ENCODE peak calls at places on chromosomes 2 and 18, in eight cellular contexts. F is GM23248, A is MM.1S, B is GM23338, M is OCI-LY7, J is PC-3, P is hepatocyte, S is HCT116. E is an unnamed sample.
A peak's percentile ranks its signal among the peaks of the same experiment; 100 is the strongest.

GRCh38 chr2:9310390-9310789 is 103.8 kb downstream of the ASAP2 start:
- DNase-seq in F (peak; percentile 96), A (no peak), B (no peak), M (no peak), J (peak; percentile 81), P (peak; percentile 36), S (no peak), E (no peak)

GRCh38 chr2:42794271-42795046 is 2.1 kb upstream of the HAAO start:
- DNase-seq in F (no peak), A (no peak), B (peak; percentile 80), M (no peak), J (no peak), P (peak; percentile 64), S (no peak), E (peak; percentile 68)

GRCh38 chr2:142254057-142254456 is 123.2 kb upstream of the LRP1B start:
- DNase-seq in F (no peak), A (no peak), B (no peak), M (no peak), J (no peak), P (no peak), S (no peak), E (no peak)

GRCh38 chr2:191927991-191928390 is 81.1 kb upstream of the CAVIN2 start:
- DNase-seq in F (peak; percentile 28), A (no peak), B (no peak), M (no peak), J (no peak), P (no peak), S (no peak), E (no peak)

GRCh38 chr2:239817011-239817490 is 208.1 kb downstream of the NDUFA10 start:
- DNase-seq in F (no peak), A (no peak), B (no peak), M (no peak), J (no peak), P (no peak), S (no peak), E (no peak)

GRCh38 chr18:51150430-51150746 is 47.1 kb downstream of the MEX3C start:
- DNase-seq in F (no peak), A (no peak), B (no peak), M (no peak), J (no peak), P (no peak), S (no peak), E (no peak)

GRCh38 chr2:25400576-25401241 is 59.0 kb upstream of the DNMT3A start:
- DNase-seq in F (no peak), A (no peak), B (no peak), M (no peak), J (no peak), P (no peak), S (no peak), E (no peak)

GRCh38 chr2:71452565-71452964 is 796 bp upstream of the DYSF start:
- DNase-seq in F (peak; percentile 65), A (peak; percentile 17), B (peak; percentile 62), M (peak; percentile 23), J (peak; percentile 91), P (peak; percentile 41), S (peak; percentile 10), E (peak; percentile 57)

GRCh38 chr2:25411281-25411680 is 69.6 kb upstream of the DNMT3A start:
- DNase-seq in F (no peak), A (peak; percentile 68), B (no peak), M (peak; percentile 57), J (no peak), P (no peak), S (no peak), E (no peak)

GRCh38 chr18:12031836-12032235 is 50.5 kb downstream of the IMPA2 start:
- DNase-seq in F (peak; percentile 94), A (no peak), B (no peak), M (no peak), J (no peak), P (no peak), S (no peak), E (no peak)

GRCh38 chr2:28748176-28748575 is 3.5 kb upstream of the PPP1CB start:
- DNase-seq in F (no peak), A (peak; percentile 42), B (no peak), M (no peak), J (no peak), P (no peak), S (no peak), E (no peak)

GRCh38 chr2:42659601-42660000 is 91.2 kb downstream of the MTA3 start:
- DNase-seq in F (peak; percentile 6), A (no peak), B (peak; percentile 44), M (no peak), J (no peak), P (no peak), S (no peak), E (no peak)

GRCh38 chr2:10424916-10425505 is 23.1 kb downstream of the ODC1 start:
- DNase-seq in F (no peak), A (no peak), B (no peak), M (no peak), J (no peak), P (no peak), S (no peak), E (no peak)

GRCh38 chr2:100580474-100581264 is 17.9 kb downstream of the PDCL3 start:
- DNase-seq in F (no peak), A (no peak), B (no peak), M (no peak), J (no peak), P (no peak), S (no peak), E (no peak)

GRCh38 chr2:9941196-9941995 is 10.1 kb upstream of the GRHL1 start:
- DNase-seq in F (peak; percentile 86), A (no peak), B (peak; percentile 37), M (no peak), J (peak; percentile 74), P (peak; percentile 30), S (no peak), E (no peak)

GRCh38 chr18:24189007-24189528 is 50.2 kb downstream of the CABYR start:
- DNase-seq in F (peak; percentile 18), A (peak; percentile 61), B (no peak), M (no peak), J (no peak), P (no peak), S (no peak), E (no peak)

GRCh38 chr2:69779258-69779989 is 37.5 kb downstream of the ANXA4 start:
- DNase-seq in F (peak; percentile 37), A (no peak), B (no peak), M (no peak), J (peak; percentile 66), P (peak; percentile 56), S (peak; percentile 76), E (no peak)

GRCh38 chr2:8631465-8632005 is 50.3 kb upstream of the ID2 start:
- DNase-seq in F (no peak), A (no peak), B (no peak), M (peak; percentile 97), J (no peak), P (no peak), S (no peak), E (no peak)

GRCh38 chr2:185391571-185391970 is 347.0 kb upstream of the FSIP2 start:
- DNase-seq in F (no peak), A (no peak), B (no peak), M (no peak), J (no peak), P (no peak), S (no peak), E (no peak)

GRCh38 chr2:1656326-1656960 is 87.9 kb downstream of the PXDN start:
- DNase-seq in F (no peak), A (peak; percentile 62), B (peak; percentile 40), M (peak; percentile 11), J (peak; percentile 17), P (no peak), S (no peak), E (peak; percentile 34)

GRCh38 chr2:213150315-213150951 is 979 bp downstream of the IKZF2 start:
- DNase-seq in F (peak; percentile 53), A (no peak), B (peak; percentile 79), M (peak; percentile 41), J (peak; percentile 81), P (peak; percentile 43), S (no peak), E (peak; percentile 63)

GRCh38 chr2:26619649-26620605 is 21.2 kb downstream of the CIB4 start:
- DNase-seq in F (no peak), A (no peak), B (no peak), M (no peak), J (no peak), P (no peak), S (no peak), E (no peak)

GRCh38 chr18:13379930-13380665 is 161.5 kb downstream of the LDLRAD4 start:
- DNase-seq in F (no peak), A (no peak), B (no peak), M (no peak), J (no peak), P (no peak), S (no peak), E (no peak)

GRCh38 chr2:113872201-113872600 is 17.7 kb upstream of the ACTR3 start:
- DNase-seq in F (peak; percentile 80), A (no peak), B (no peak), M (no peak), J (no peak), P (no peak), S (no peak), E (no peak)

GRCh38 chr2:109499549-109499948 is 114.2 kb downstream of the SEPTIN10 start:
- DNase-seq in F (no peak), A (no peak), B (no peak), M (no peak), J (peak; percentile 80), P (peak; percentile 49), S (no peak), E (no peak)

GRCh38 chr2:8636691-8637636 is 44.9 kb upstream of the ID2 start:
- DNase-seq in F (peak; percentile 44), A (no peak), B (peak; percentile 72), M (no peak), J (no peak), P (peak; percentile 51), S (no peak), E (peak; percentile 85)

GRCh38 chr2:187008111-187008510 is 159.1 kb upstream of the ZSWIM2 start:
- DNase-seq in F (peak; percentile 49), A (peak; percentile 21), B (no peak), M (no peak), J (peak; percentile 43), P (no peak), S (no peak), E (no peak)

GRCh38 chr2:161974417-161974816 is 99.6 kb downstream of the DPP4 start:
- DNase-seq in F (no peak), A (no peak), B (no peak), M (no peak), J (no peak), P (no peak), S (no peak), E (no peak)
- H3K27ac ChIP-seq in F (no peak overlapping the region), A (no peak overlapping the region), B (no peak overlapping the region), M (no peak overlapping the region), J (no peak overlapping the region), P (no peak overlapping the region), S (no peak overlapping the region), E (no peak overlapping the region)

GRCh38 chr2:37526856-37527255 is 144.6 kb downstream of the CDC42EP3 start:
- DNase-seq in F (no peak), A (no peak), B (no peak), M (no peak), J (no peak), P (no peak), S (no peak), E (no peak)
- H2AFZ ChIP-seq in F (no peak overlapping the region), A (no peak overlapping the region), B (no peak overlapping the region), M (peak overlapping the region; percentile 48), J (no peak overlapping the region), P (no peak overlapping the region), S (no peak overlapping the region), E (no peak overlapping the region)

GRCh38 chr18:3612315-3612714 is 162.3 kb downstream of the TGIF1 start:
- DNase-seq in F (peak; percentile 59), A (no peak), B (no peak), M (no peak), J (no peak), P (no peak), S (no peak), E (peak; percentile 31)
- TF ChIP-seq EZH2phosphoT487 in F (no peak), A (no peak), B (no peak), M (no peak), J (no peak), P (no peak), S (no peak), E (no peak)

GRCh38 chr2:198287706-198288105 is 483.3 kb downstream of the PLCL1 start:
- DNase-seq in F (peak; percentile 14), A (no peak), B (no peak), M (no peak), J (no peak), P (no peak), S (no peak), E (no peak)
- H3K27ac ChIP-seq in F (no peak overlapping the region), A (no peak overlapping the region), B (no peak overlapping the region), M (no peak overlapping the region), J (no peak overlapping the region), P (no peak overlapping the region), S (no peak overlapping the region), E (no peak overlapping the region)

E was measured in neural progenitor cell.